ENCODE peak calls at places on chromosome 16, in eight cellular contexts. One of them, this sample, is unnamed.

GRCh38 chr16:81555660-81556059 is 111.1 kb downstream of the CMIP start:
- DNase-seq in neural progenitor cell: no peak
- DNase-seq in heart right ventricle: no peak
- DNase-seq in choroid plexus epithelial cell: no peak
- DNase-seq in cardiac fibroblast: no peak
- DNase-seq in brain microvascular endothelial cell: no peak
- DNase-seq in fibroblast of villous mesenchyme: no peak
- DNase-seq in fibroblast of the aortic adventitia: no peak
- DNase-seq in this sample: no peak

GRCh38 chr16:71499775-71500364 is 10.7 kb upstream of the ZNF19 start:
- DNase-seq in neural progenitor cell: peak; percentile 72
- DNase-seq in heart right ventricle: no peak
- DNase-seq in choroid plexus epithelial cell: peak; percentile 83
- DNase-seq in cardiac fibroblast: peak; percentile 73
- DNase-seq in brain microvascular endothelial cell: peak; percentile 59
- DNase-seq in fibroblast of villous mesenchyme: peak; percentile 73
- DNase-seq in fibroblast of the aortic adventitia: peak; percentile 77
- DNase-seq in this sample: peak; percentile 79

GRCh38 chr16:65684230-65684629 is 562.4 kb upstream of the CDH11 start:
- DNase-seq in neural progenitor cell: no peak
- DNase-seq in heart right ventricle: no peak
- DNase-seq in choroid plexus epithelial cell: no peak
- DNase-seq in cardiac fibroblast: no peak
- DNase-seq in brain microvascular endothelial cell: no peak
- DNase-seq in fibroblast of villous mesenchyme: no peak
- DNase-seq in fibroblast of the aortic adventitia: no peak
- DNase-seq in this sample: no peak

GRCh38 chr16:3654249-3654991 is at the start of gene DNASE1:
- DNase-seq in neural progenitor cell: peak; percentile 63
- DNase-seq in heart right ventricle: peak; percentile 39
- DNase-seq in choroid plexus epithelial cell: peak; percentile 74
- DNase-seq in cardiac fibroblast: peak; percentile 63
- DNase-seq in brain microvascular endothelial cell: peak; percentile 28
- DNase-seq in fibroblast of villous mesenchyme: peak; percentile 61
- DNase-seq in fibroblast of the aortic adventitia: peak; percentile 52
- DNase-seq in this sample: peak; percentile 67

GRCh38 chr16:75402821-75403475 is 30.4 kb downstream of the CFDP1 start:
- DNase-seq in neural progenitor cell: peak; percentile 16
- DNase-seq in heart right ventricle: no peak
- DNase-seq in choroid plexus epithelial cell: peak; percentile 81
- DNase-seq in cardiac fibroblast: peak; percentile 71
- DNase-seq in brain microvascular endothelial cell: peak; percentile 48
- DNase-seq in fibroblast of villous mesenchyme: peak; percentile 64
- DNase-seq in fibroblast of the aortic adventitia: peak; percentile 73
- DNase-seq in this sample: peak; percentile 72

GRCh38 chr16:89880477-89881367 is 7.3 kb downstream of the TCF25 start:
- DNase-seq in neural progenitor cell: no peak
- DNase-seq in heart right ventricle: no peak
- DNase-seq in choroid plexus epithelial cell: no peak
- DNase-seq in cardiac fibroblast: no peak
- DNase-seq in brain microvascular endothelial cell: no peak
- DNase-seq in fibroblast of villous mesenchyme: no peak
- DNase-seq in fibroblast of the aortic adventitia: no peak
- DNase-seq in this sample: no peak

GRCh38 chr16:80824623-80825364 is 20.4 kb upstream of the CDYL2 start:
- DNase-seq in neural progenitor cell: peak; percentile 71
- DNase-seq in heart right ventricle: no peak
- DNase-seq in choroid plexus epithelial cell: peak; percentile 89
- DNase-seq in cardiac fibroblast: peak; percentile 81
- DNase-seq in brain microvascular endothelial cell: peak; percentile 66
- DNase-seq in fibroblast of villous mesenchyme: peak; percentile 72
- DNase-seq in fibroblast of the aortic adventitia: peak; percentile 82
- DNase-seq in this sample: peak; percentile 86

GRCh38 chr16:27330542-27330941 is 16.8 kb downstream of the IL4R start:
- DNase-seq in neural progenitor cell: no peak
- DNase-seq in heart right ventricle: peak; percentile 42
- DNase-seq in choroid plexus epithelial cell: peak; percentile 99
- DNase-seq in cardiac fibroblast: peak; percentile 97
- DNase-seq in brain microvascular endothelial cell: peak; percentile 100
- DNase-seq in fibroblast of villous mesenchyme: peak; percentile 99
- DNase-seq in fibroblast of the aortic adventitia: peak; percentile 98
- DNase-seq in this sample: peak; percentile 96

GRCh38 chr16:9012848-9013507 is 49.3 kb upstream of the USP7 start:
- DNase-seq in neural progenitor cell: peak; percentile 81
- DNase-seq in heart right ventricle: peak; percentile 25
- DNase-seq in choroid plexus epithelial cell: no peak
- DNase-seq in cardiac fibroblast: peak; percentile 10
- DNase-seq in brain microvascular endothelial cell: no peak
- DNase-seq in fibroblast of villous mesenchyme: no peak
- DNase-seq in fibroblast of the aortic adventitia: no peak
- DNase-seq in this sample: peak; percentile 11

GRCh38 chr16:52861614-52862022 is 191.1 kb downstream of the CHD9NB start:
- DNase-seq in neural progenitor cell: peak; percentile 61
- DNase-seq in heart right ventricle: no peak
- DNase-seq in choroid plexus epithelial cell: peak; percentile 0
- DNase-seq in cardiac fibroblast: peak; percentile 2
- DNase-seq in brain microvascular endothelial cell: peak; percentile 6
- DNase-seq in fibroblast of villous mesenchyme: no peak
- DNase-seq in fibroblast of the aortic adventitia: no peak
- DNase-seq in this sample: peak; percentile 1

GRCh38 chr16:87598431-87598830 is 3.9 kb upstream of the JPH3 start:
- DNase-seq in neural progenitor cell: no peak
- DNase-seq in heart right ventricle: no peak
- DNase-seq in choroid plexus epithelial cell: no peak
- DNase-seq in cardiac fibroblast: no peak
- DNase-seq in brain microvascular endothelial cell: peak; percentile 45
- DNase-seq in fibroblast of villous mesenchyme: no peak
- DNase-seq in fibroblast of the aortic adventitia: no peak
- DNase-seq in this sample: no peak

GRCh38 chr16:1429631-1430030 is 1.2 kb upstream of the PERCC1 start:
- DNase-seq in neural progenitor cell: no peak
- DNase-seq in heart right ventricle: no peak
- DNase-seq in choroid plexus epithelial cell: no peak
- DNase-seq in cardiac fibroblast: no peak
- DNase-seq in brain microvascular endothelial cell: no peak
- DNase-seq in fibroblast of villous mesenchyme: no peak
- DNase-seq in fibroblast of the aortic adventitia: no peak
- DNase-seq in this sample: no peak

GRCh38 chr16:58661199-58661830 is 23.3 kb downstream of the SLC38A7 start:
- DNase-seq in neural progenitor cell: peak; percentile 79
- DNase-seq in heart right ventricle: no peak
- DNase-seq in choroid plexus epithelial cell: peak; percentile 94
- DNase-seq in cardiac fibroblast: peak; percentile 88
- DNase-seq in brain microvascular endothelial cell: peak; percentile 91
- DNase-seq in fibroblast of villous mesenchyme: peak; percentile 86
- DNase-seq in fibroblast of the aortic adventitia: peak; percentile 89
- DNase-seq in this sample: peak; percentile 89

GRCh38 chr16:19175492-19176262 is 7.6 kb downstream of the SYT17 start:
- DNase-seq in neural progenitor cell: no peak
- DNase-seq in heart right ventricle: no peak
- DNase-seq in choroid plexus epithelial cell: peak; percentile 44
- DNase-seq in cardiac fibroblast: peak; percentile 53
- DNase-seq in brain microvascular endothelial cell: no peak
- DNase-seq in fibroblast of villous mesenchyme: peak; percentile 49
- DNase-seq in fibroblast of the aortic adventitia: peak; percentile 4
- DNase-seq in this sample: peak; percentile 43

GRCh38 chr16:61681124-61681523 is 355.1 kb downstream of the CDH8 start:
- DNase-seq in neural progenitor cell: no peak
- DNase-seq in heart right ventricle: no peak
- DNase-seq in choroid plexus epithelial cell: no peak
- DNase-seq in cardiac fibroblast: no peak
- DNase-seq in brain microvascular endothelial cell: no peak
- DNase-seq in fibroblast of villous mesenchyme: no peak
- DNase-seq in fibroblast of the aortic adventitia: no peak
- DNase-seq in this sample: no peak

DNA sequence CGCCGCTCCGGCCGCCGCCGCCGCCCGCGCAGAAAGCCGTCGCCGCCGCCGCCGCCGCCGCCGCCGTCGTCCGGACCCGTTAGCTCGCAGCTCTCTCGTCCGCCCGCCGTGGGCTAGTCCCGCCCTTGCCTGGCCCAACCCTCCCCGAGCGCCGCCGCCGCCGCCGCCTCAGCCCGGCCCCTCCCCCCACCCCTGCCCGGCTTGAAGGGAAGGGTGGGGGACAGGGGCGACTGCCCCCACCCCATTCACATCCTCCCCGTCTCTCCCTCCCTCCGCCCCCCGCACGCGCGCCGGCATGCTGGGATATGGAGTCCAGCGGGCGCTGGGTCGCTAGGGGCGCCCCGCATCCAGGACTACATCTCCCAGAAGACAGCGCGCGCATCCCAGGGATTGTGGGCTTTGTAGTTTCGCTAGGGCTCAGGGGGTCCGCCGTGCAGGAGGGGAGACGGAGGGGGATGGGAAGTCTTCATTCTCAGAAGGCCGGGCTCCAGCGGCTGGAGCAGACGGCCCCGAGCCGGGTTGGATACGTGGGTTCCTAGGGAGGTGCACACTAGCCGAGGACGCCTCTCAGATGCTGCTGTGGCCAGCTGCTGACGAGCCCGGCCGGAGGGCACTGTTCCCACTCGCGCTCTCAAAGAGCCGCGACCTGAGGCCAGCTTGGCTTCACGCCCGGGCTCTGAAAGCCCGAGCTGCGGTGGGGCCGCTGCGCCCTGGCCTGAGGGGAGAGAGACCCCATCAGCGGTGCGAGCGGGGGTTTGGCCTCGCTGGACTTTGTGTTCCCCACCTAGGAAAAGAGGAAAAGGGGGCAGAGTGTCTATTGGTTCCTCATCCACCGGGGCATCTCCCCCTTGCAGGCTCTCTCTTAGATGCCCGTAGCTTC is at the start of gene ST3GAL2:
- DNase-seq in neural progenitor cell: peak; percentile 100
- DNase-seq in heart right ventricle: peak; percentile 96
- DNase-seq in choroid plexus epithelial cell: peak; percentile 95
- DNase-seq in cardiac fibroblast: peak; percentile 97
- DNase-seq in brain microvascular endothelial cell: peak; percentile 88
- DNase-seq in fibroblast of villous mesenchyme: peak; percentile 95
- DNase-seq in fibroblast of the aortic adventitia: peak; percentile 86
- DNase-seq in this sample: peak; percentile 93
- TF ChIP-seq CTCF in neural progenitor cell: no peak
- TF ChIP-seq CTCF in heart right ventricle: no peak
- TF ChIP-seq CTCF in choroid plexus epithelial cell: no peak
- TF ChIP-seq CTCF in cardiac fibroblast: peak; percentile 4
- TF ChIP-seq CTCF in brain microvascular endothelial cell: peak; percentile 7
- TF ChIP-seq CTCF in fibroblast of villous mesenchyme: no peak
- TF ChIP-seq CTCF in fibroblast of the aortic adventitia: peak; percentile 18
- TF ChIP-seq CTCF in this sample: no peak

GRCh38 chr16:84885024-84885910 is 65.5 kb downstream of the CRISPLD2 start:
- DNase-seq in neural progenitor cell: peak; percentile 41
- DNase-seq in heart right ventricle: no peak
- DNase-seq in choroid plexus epithelial cell: peak; percentile 28
- DNase-seq in cardiac fibroblast: peak; percentile 44
- DNase-seq in brain microvascular endothelial cell: no peak
- DNase-seq in fibroblast of villous mesenchyme: no peak
- DNase-seq in fibroblast of the aortic adventitia: peak; percentile 58
- DNase-seq in this sample: peak; percentile 47
- H3K4me3 ChIP-seq in neural progenitor cell: no peak overlapping the region
- H3K4me3 ChIP-seq in heart right ventricle: no peak overlapping the region
- H3K4me3 ChIP-seq in choroid plexus epithelial cell: no peak overlapping the region
- H3K4me3 ChIP-seq in cardiac fibroblast: no peak overlapping the region
- H3K4me3 ChIP-seq in brain microvascular endothelial cell: no peak overlapping the region
- H3K4me3 ChIP-seq in fibroblast of villous mesenchyme: no peak overlapping the region
- H3K4me3 ChIP-seq in fibroblast of the aortic adventitia: no peak overlapping the region
- H3K4me3 ChIP-seq in this sample: no peak overlapping the region

DNA sequence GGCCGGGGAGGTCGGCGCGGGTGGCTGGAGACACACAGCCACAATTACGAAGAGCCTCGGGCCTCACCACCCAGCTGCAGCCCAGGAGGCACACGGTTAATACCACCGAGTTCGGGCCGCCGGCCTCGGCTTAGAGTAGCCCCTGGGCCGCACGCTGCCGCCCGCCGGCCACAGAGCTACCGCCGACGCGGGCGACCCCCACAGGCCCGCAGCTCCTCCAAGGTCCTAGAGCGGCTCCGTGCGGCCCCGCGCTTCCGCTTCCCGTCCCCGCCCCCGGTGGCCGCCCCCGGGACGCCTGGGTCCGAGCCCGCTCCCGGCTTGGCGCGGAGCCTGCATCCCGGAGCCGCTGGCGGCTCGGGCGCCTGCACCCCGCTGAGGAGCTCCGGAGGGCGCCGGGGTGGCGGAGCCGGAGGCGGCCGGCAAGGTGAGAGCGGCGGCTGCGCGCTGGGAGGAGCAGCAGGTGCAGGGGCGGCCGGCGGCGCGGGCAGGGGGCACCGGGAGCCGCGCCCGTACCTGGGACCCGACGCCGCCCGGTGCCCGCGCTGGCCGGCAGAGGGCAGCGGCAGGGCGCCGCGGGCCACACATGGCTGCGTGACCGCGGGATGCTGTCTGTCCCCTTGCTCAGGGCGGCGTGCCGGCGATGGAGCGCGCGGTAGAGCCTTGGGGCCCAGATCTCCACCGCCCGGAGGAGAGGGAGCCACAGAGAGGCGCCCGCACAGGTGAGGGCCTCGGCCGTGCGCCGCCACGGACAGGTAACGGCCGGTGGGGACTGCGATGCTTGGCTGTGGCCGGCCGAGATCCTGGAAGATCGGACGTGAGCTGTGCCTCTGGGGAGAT is at the start of gene ZNF48:
- DNase-seq in neural progenitor cell: peak; percentile 97
- DNase-seq in heart right ventricle: peak; percentile 88
- DNase-seq in choroid plexus epithelial cell: peak; percentile 94
- DNase-seq in cardiac fibroblast: peak; percentile 95
- DNase-seq in brain microvascular endothelial cell: peak; percentile 74
- DNase-seq in fibroblast of villous mesenchyme: peak; percentile 88
- DNase-seq in fibroblast of the aortic adventitia: peak; percentile 90
- DNase-seq in this sample: peak; percentile 93
- TF ChIP-seq CTCF in neural progenitor cell: peak; percentile 49
- TF ChIP-seq CTCF in heart right ventricle: peak; percentile 18
- TF ChIP-seq CTCF in choroid plexus epithelial cell: no peak
- TF ChIP-seq CTCF in cardiac fibroblast: no peak
- TF ChIP-seq CTCF in brain microvascular endothelial cell: no peak
- TF ChIP-seq CTCF in fibroblast of villous mesenchyme: no peak
- TF ChIP-seq CTCF in fibroblast of the aortic adventitia: peak; percentile 12
- TF ChIP-seq CTCF in this sample: no peak

GRCh38 chr16:67654069-67654911 is 5.8 kb downstream of the ACD start:
- DNase-seq in neural progenitor cell: no peak
- DNase-seq in heart right ventricle: peak; percentile 10
- DNase-seq in choroid plexus epithelial cell: no peak
- DNase-seq in cardiac fibroblast: no peak
- DNase-seq in brain microvascular endothelial cell: no peak
- DNase-seq in fibroblast of villous mesenchyme: no peak
- DNase-seq in fibroblast of the aortic adventitia: no peak
- DNase-seq in this sample: no peak

GRCh38 chr16:67651847-67652246 is 6.9 kb downstream of the CARMIL2 start:
- DNase-seq in neural progenitor cell: no peak
- DNase-seq in heart right ventricle: no peak
- DNase-seq in choroid plexus epithelial cell: no peak
- DNase-seq in cardiac fibroblast: no peak
- DNase-seq in brain microvascular endothelial cell: no peak
- DNase-seq in fibroblast of villous mesenchyme: no peak
- DNase-seq in fibroblast of the aortic adventitia: no peak
- DNase-seq in this sample: no peak

GRCh38 chr16:67652578-67653130 is 7.4 kb downstream of the ACD start:
- DNase-seq in neural progenitor cell: peak; percentile 88
- DNase-seq in heart right ventricle: peak; percentile 16
- DNase-seq in choroid plexus epithelial cell: no peak
- DNase-seq in cardiac fibroblast: no peak
- DNase-seq in brain microvascular endothelial cell: no peak
- DNase-seq in fibroblast of villous mesenchyme: no peak
- DNase-seq in fibroblast of the aortic adventitia: no peak
- DNase-seq in this sample: no peak

GRCh38 chr16:67655363-67655762 is 4.7 kb downstream of the ACD start:
- DNase-seq in neural progenitor cell: no peak
- DNase-seq in heart right ventricle: no peak
- DNase-seq in choroid plexus epithelial cell: no peak
- DNase-seq in cardiac fibroblast: no peak
- DNase-seq in brain microvascular endothelial cell: no peak
- DNase-seq in fibroblast of villous mesenchyme: no peak
- DNase-seq in fibroblast of the aortic adventitia: no peak
- DNase-seq in this sample: no peak

GRCh38 chr16:67653131-67654068 is 6.7 kb downstream of the ACD start:
- DNase-seq in neural progenitor cell: peak; percentile 51
- DNase-seq in heart right ventricle: peak; percentile 18
- DNase-seq in choroid plexus epithelial cell: no peak
- DNase-seq in cardiac fibroblast: no peak
- DNase-seq in brain microvascular endothelial cell: no peak
- DNase-seq in fibroblast of villous mesenchyme: no peak
- DNase-seq in fibroblast of the aortic adventitia: no peak
- DNase-seq in this sample: no peak
- H3K4me3 ChIP-seq in neural progenitor cell: peak overlapping the region; percentile 46
- H3K4me3 ChIP-seq in heart right ventricle: peak overlapping the region; percentile 9
- H3K4me3 ChIP-seq in choroid plexus epithelial cell: peak overlapping the region; percentile 49
- H3K4me3 ChIP-seq in cardiac fibroblast: peak overlapping the region; percentile 46
- H3K4me3 ChIP-seq in brain microvascular endothelial cell: peak overlapping the region; percentile 48
- H3K4me3 ChIP-seq in fibroblast of villous mesenchyme: peak overlapping the region; percentile 52
- H3K4me3 ChIP-seq in fibroblast of the aortic adventitia: peak overlapping the region; percentile 66
- H3K4me3 ChIP-seq in this sample: peak overlapping the region; percentile 45